ENCODE peak calls at places on chromosomes 1 and 21, in six cellular contexts. Q is stimulated activated naive CD8-positive, alpha-beta T cell treated with anti-CD3 and anti-CD28 coated beads, Interleukin-15, amount 100 ng/mL, for 72 hours; U is RPMI7951; T is mesendoderm; N is ovary; D is NCI-H1105 treated with DMSO at 0.1 percent for 48 hours. W is an unnamed sample.

GRCh38 chr1:205244383-205244782 is 16.6 kb downstream of the TMCC2 start:
- DNase-seq in Q (no peak), U (no peak), T (no peak), N (peak; percentile 9), D (no peak), W (no peak)

GRCh38 chr21:45507888-45508508 is 34.2 kb downstream of the SLC19A1 start:
- DNase-seq in Q (no peak), U (no peak), T (no peak), N (peak; percentile 23), D (no peak), W (no peak)

GRCh38 chr1:52955129-52955970 is 28.3 kb downstream of the SCP2 start:
- DNase-seq in Q (no peak), U (peak; percentile 87), T (no peak), N (no peak), D (peak; percentile 30), W (no peak)

GRCh38 chr1:161379071-161379470 is 11.4 kb upstream of the CFAP126 start:
- DNase-seq in Q (no peak), U (no peak), T (no peak), N (no peak), D (no peak), W (peak; percentile 26)

GRCh38 chr1:9844106-9844505 is 20.3 kb upstream of the CLSTN1 start:
- DNase-seq in Q (no peak), U (no peak), T (no peak), N (no peak), D (no peak), W (no peak)

GRCh38 chr1:214658785-214659184 is 55.8 kb downstream of the CENPF start:
- DNase-seq in Q (no peak), U (no peak), T (peak; percentile 40), N (no peak), D (peak; percentile 26), W (peak; percentile 53)

GRCh38 chr21:43343992-43344886 is 82.7 kb downstream of the SIK1 start:
- DNase-seq in Q (no peak), U (no peak), T (no peak), N (peak; percentile 67), D (peak; percentile 45), W (peak; percentile 54)

GRCh38 chr21:29299046-29299905 is 554 bp downstream of the BACH1 start:
- DNase-seq in Q (peak; percentile 74), U (peak; percentile 40), T (peak; percentile 61), N (peak; percentile 68), D (peak; percentile 23), W (peak; percentile 48)

GRCh38 chr1:40076895-40077312 is 20.1 kb downstream of the PPT1 start:
- DNase-seq in Q (no peak), U (peak; percentile 70), T (no peak), N (no peak), D (no peak), W (no peak)

GRCh38 chr21:36166705-36167104 is 10.1 kb downstream of the DOP1B start:
- DNase-seq in Q (no peak), U (no peak), T (peak; percentile 60), N (no peak), D (no peak), W (peak; percentile 67)

GRCh38 chr21:31111093-31111492 is 72.8 kb upstream of the KRTAP19-8 start:
- DNase-seq in Q (no peak), U (no peak), T (no peak), N (no peak), D (no peak), W (no peak)

GRCh38 chr1:29090937-29091618 is 32.6 kb downstream of the TMEM200B start:
- DNase-seq in Q (no peak), U (no peak), T (no peak), N (no peak), D (no peak), W (no peak)

GRCh38 chr1:40391688-40392145 is 18.2 kb downstream of the SMAP2 start:
- DNase-seq in Q (no peak), U (no peak), T (no peak), N (no peak), D (peak; percentile 49), W (no peak)

GRCh38 chr1:119873166-119874025 is 22.9 kb downstream of the ADAM30 start:
- DNase-seq in Q (no peak), U (peak; percentile 92), T (no peak), N (no peak), D (no peak), W (no peak)

GRCh38 chr1:39650431-39650830 is 11.0 kb upstream of the HEYL start:
- DNase-seq in Q (no peak), U (no peak), T (no peak), N (no peak), D (no peak), W (no peak)

GRCh38 chr1:43936470-43937151 is 3.0 kb downstream of the ARTN start:
- DNase-seq in Q (peak; percentile 29), U (no peak), T (peak; percentile 88), N (no peak), D (peak; percentile 39), W (peak; percentile 76)

GRCh38 chr21:34878501-34878900 is 170.6 kb downstream of the RUNX1 start:
- DNase-seq in Q (no peak), U (no peak), T (no peak), N (no peak), D (peak; percentile 87), W (no peak)

GRCh38 chr1:59006309-59006698 is 222.5 kb upstream of the JUN start:
- DNase-seq in Q (no peak), U (no peak), T (no peak), N (no peak), D (no peak), W (no peak)

GRCh38 chr21:45869121-45870007 is 112.2 kb upstream of the COL6A1 start:
- DNase-seq in Q (no peak), U (peak; percentile 69), T (no peak), N (no peak), D (no peak), W (no peak)

GRCh38 chr1:223710179-223711133 is 1.9 kb upstream of the CAPN2 start:
- DNase-seq in Q (no peak), U (no peak), T (no peak), N (no peak), D (no peak), W (no peak)

GRCh38 chr1:100455478-100456072 is 82.4 kb upstream of the GPR88 start:
- DNase-seq in Q (no peak), U (no peak), T (no peak), N (no peak), D (peak; percentile 53), W (no peak)

GRCh38 chr1:39866767-39867166 is 16.5 kb downstream of the TRIT1 start:
- DNase-seq in Q (no peak), U (no peak), T (no peak), N (no peak), D (no peak), W (no peak)

GRCh38 chr1:3785458-3786157 is 10.7 kb downstream of the LRRC47 start:
- DNase-seq in Q (no peak), U (no peak), T (peak; percentile 57), N (no peak), D (no peak), W (peak; percentile 72)

GRCh38 chr1:18352640-18353245 is 128.0 kb upstream of the KLHDC7A start:
- DNase-seq in Q (no peak), U (no peak), T (no peak), N (no peak), D (peak; percentile 76), W (no peak)

GRCh38 chr1:206923009-206923960 is 1.5 kb upstream of the FCMR start:
- DNase-seq in Q (peak; percentile 76), U (no peak), T (no peak), N (no peak), D (no peak), W (no peak)

GRCh38 chr1:248825136-248825535 is 579 bp downstream of the SH3BP5L start:
- DNase-seq in Q (no peak), U (no peak), T (no peak), N (no peak), D (no peak), W (no peak)

GRCh38 chr1:63148825-63149645 is 173.3 kb upstream of the FOXD3 start:
- DNase-seq in Q (peak; percentile 11), U (peak; percentile 65), T (peak; percentile 77), N (no peak), D (peak; percentile 61), W (peak; percentile 46)

W was measured in ELF-1.